ENCODE peak calls at places on chromosomes 13 and 19, in four cellular contexts. One of them, this sample, is unnamed. For H3K27me3, the result is how much of the 10 kb centered on the place peaks cover.

GRCh38 chr19:38932425-38933179 is 1.9 kb downstream of the MRPS12 start:
- DNase-seq in body of pancreas: peak
- DNase-seq in CD8-positive, alpha-beta T cell: no peak
- DNase-seq in upper lobe of left lung: no peak
- DNase-seq in this sample: peak

GRCh38 chr19:52343548-52343947 is 7.5 kb downstream of the ZNF610 start:
- DNase-seq in body of pancreas: peak
- DNase-seq in CD8-positive, alpha-beta T cell: peak
- DNase-seq in upper lobe of left lung: peak
- DNase-seq in this sample: peak

GRCh38 chr13:114135731-114136171 is 3.3 kb upstream of the RASA3 start:
- DNase-seq in body of pancreas: no peak
- DNase-seq in CD8-positive, alpha-beta T cell: peak
- DNase-seq in upper lobe of left lung: no peak
- DNase-seq in this sample: no peak

GRCh38 chr19:19418548-19419260 is 13.2 kb downstream of the GATAD2A start:
- DNase-seq in body of pancreas: no peak
- DNase-seq in CD8-positive, alpha-beta T cell: no peak
- DNase-seq in upper lobe of left lung: no peak
- DNase-seq in this sample: no peak

GRCh38 chr13:34675626-34676025 is 266.4 kb upstream of the NBEA start:
- DNase-seq in body of pancreas: no peak
- DNase-seq in CD8-positive, alpha-beta T cell: no peak
- DNase-seq in upper lobe of left lung: no peak
- DNase-seq in this sample: no peak

GRCh38 chr19:40674291-40674690 is 16.2 kb downstream of the NUMBL start:
- DNase-seq in body of pancreas: no peak
- DNase-seq in CD8-positive, alpha-beta T cell: no peak
- DNase-seq in upper lobe of left lung: peak
- DNase-seq in this sample: no peak

GRCh38 chr13:43573787-43574562 is 212.8 kb downstream of the ENOX1 start:
- DNase-seq in body of pancreas: no peak
- DNase-seq in CD8-positive, alpha-beta T cell: no peak
- DNase-seq in upper lobe of left lung: no peak
- DNase-seq in this sample: no peak

GRCh38 chr19:46631481-46631880 is 4.5 kb downstream of the GNG8 start:
- DNase-seq in body of pancreas: no peak
- DNase-seq in CD8-positive, alpha-beta T cell: no peak
- DNase-seq in upper lobe of left lung: no peak
- DNase-seq in this sample: no peak

GRCh38 chr19:18160792-18161690 is 8.1 kb downstream of the PIK3R2 start:
- DNase-seq in body of pancreas: peak
- DNase-seq in CD8-positive, alpha-beta T cell: peak
- DNase-seq in upper lobe of left lung: peak
- DNase-seq in this sample: peak

GRCh38 chr19:39946532-39946931 is 12.1 kb upstream of the FCGBP start:
- DNase-seq in body of pancreas: no peak
- DNase-seq in CD8-positive, alpha-beta T cell: no peak
- DNase-seq in upper lobe of left lung: peak
- DNase-seq in this sample: no peak

DNA sequence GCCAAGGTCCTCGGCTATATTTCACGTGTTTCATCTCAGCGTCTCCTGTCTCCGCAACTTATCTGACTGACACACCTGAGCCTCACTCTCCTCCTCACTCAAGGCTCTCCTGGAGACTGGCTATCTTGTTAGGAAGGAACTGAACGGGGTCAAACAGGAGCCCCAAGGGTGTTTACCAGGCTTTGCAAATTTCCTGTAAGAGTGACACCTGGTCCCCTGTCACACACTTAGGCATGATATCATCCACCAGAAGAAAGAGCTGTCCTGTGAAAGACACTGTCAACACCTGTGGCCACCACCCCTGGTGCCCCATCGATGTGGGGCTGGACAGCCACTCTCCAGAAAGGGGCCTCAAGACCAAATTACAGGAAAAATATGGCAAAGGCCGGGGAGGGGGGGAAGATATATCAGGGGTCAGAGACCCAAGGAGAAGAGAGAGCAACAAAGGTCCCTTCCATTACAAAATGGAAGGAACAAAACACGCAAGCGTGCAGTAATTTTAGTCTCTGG is 2.9 kb downstream of the CD70 start:
- DNase-seq in body of pancreas: no peak
- DNase-seq in CD8-positive, alpha-beta T cell: no peak
- DNase-seq in upper lobe of left lung: no peak
- DNase-seq in this sample: no peak
- H3K27me3 ChIP-seq in body of pancreas: under half
- H3K27me3 ChIP-seq in CD8-positive, alpha-beta T cell: under half
- H3K27me3 ChIP-seq in upper lobe of left lung: under half
- H3K27me3 ChIP-seq in this sample: under half

GRCh38 chr19:16281743-16282142 is 42.9 kb upstream of the KLF2 start:
- DNase-seq in body of pancreas: no peak
- DNase-seq in CD8-positive, alpha-beta T cell: no peak
- DNase-seq in upper lobe of left lung: no peak
- DNase-seq in this sample: no peak
- H3K27ac ChIP-seq in body of pancreas: no peak
- H3K27ac ChIP-seq in CD8-positive, alpha-beta T cell: no peak
- H3K27ac ChIP-seq in upper lobe of left lung: peak
- H3K27ac ChIP-seq in this sample: no peak

GRCh38 chr19:13026478-13026999 is 31.3 kb downstream of the NFIX start:
- DNase-seq in body of pancreas: peak
- DNase-seq in CD8-positive, alpha-beta T cell: no peak
- DNase-seq in upper lobe of left lung: no peak
- DNase-seq in this sample: no peak
- H3K4me3 ChIP-seq in body of pancreas: no peak
- H3K4me3 ChIP-seq in CD8-positive, alpha-beta T cell: no peak
- H3K4me3 ChIP-seq in upper lobe of left lung: peak
- H3K4me3 ChIP-seq in this sample: peak

DNA sequence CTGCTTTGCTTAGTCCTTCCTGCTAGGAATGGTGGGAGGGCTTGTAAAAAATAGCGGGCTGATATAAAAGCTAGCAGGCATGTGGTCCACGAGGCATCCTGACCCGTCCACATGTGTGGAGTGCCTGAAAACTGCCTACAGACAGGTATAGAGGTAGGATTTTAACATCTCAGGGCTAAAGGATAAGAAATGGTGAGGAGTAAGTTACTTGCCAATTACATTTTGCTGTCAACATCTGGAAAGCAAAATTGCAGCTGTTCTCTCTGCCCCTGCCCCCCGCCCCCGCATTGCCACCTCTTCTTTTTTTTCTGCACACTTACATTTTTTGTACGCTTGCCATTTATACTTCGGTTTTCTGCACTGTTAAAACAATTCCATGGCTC is 21.0 kb downstream of the NFIX start:
- DNase-seq in body of pancreas: no peak
- DNase-seq in CD8-positive, alpha-beta T cell: no peak
- DNase-seq in upper lobe of left lung: no peak
- DNase-seq in this sample: no peak
- H3K27me3 ChIP-seq in body of pancreas: under half
- H3K27me3 ChIP-seq in CD8-positive, alpha-beta T cell: under half
- H3K27me3 ChIP-seq in upper lobe of left lung: under half
- H3K27me3 ChIP-seq in this sample: under half

GRCh38 chr19:1222394-1222793 is 15.4 kb downstream of the CBARP start:
- DNase-seq in body of pancreas: no peak
- DNase-seq in CD8-positive, alpha-beta T cell: no peak
- DNase-seq in upper lobe of left lung: no peak
- DNase-seq in this sample: no peak

GRCh38 chr19:1223018-1223855 is 14.6 kb downstream of the CBARP start:
- DNase-seq in body of pancreas: peak
- DNase-seq in CD8-positive, alpha-beta T cell: peak
- DNase-seq in upper lobe of left lung: no peak
- DNase-seq in this sample: peak

GRCh38 chr19:1221141-1221903 is 15.7 kb downstream of the STK11 start:
- DNase-seq in body of pancreas: peak
- DNase-seq in CD8-positive, alpha-beta T cell: no peak
- DNase-seq in upper lobe of left lung: peak
- DNase-seq in this sample: peak

GRCh38 chr19:1220452-1221037 is 15.0 kb downstream of the STK11 start:
- DNase-seq in body of pancreas: no peak
- DNase-seq in CD8-positive, alpha-beta T cell: no peak
- DNase-seq in upper lobe of left lung: no peak
- DNase-seq in this sample: no peak

GRCh38 chr19:1221904-1222255 is 15.9 kb downstream of the CBARP start:
- DNase-seq in body of pancreas: no peak
- DNase-seq in CD8-positive, alpha-beta T cell: no peak
- DNase-seq in upper lobe of left lung: no peak
- DNase-seq in this sample: no peak
- H3K27ac ChIP-seq in body of pancreas: no peak
- H3K27ac ChIP-seq in CD8-positive, alpha-beta T cell: no peak
- H3K27ac ChIP-seq in upper lobe of left lung: peak
- H3K27ac ChIP-seq in this sample: no peak

GRCh38 chr19:15072930-15073647 is 8.9 kb upstream of the OR1I1 start:
- DNase-seq in body of pancreas: no peak
- DNase-seq in CD8-positive, alpha-beta T cell: no peak
- DNase-seq in upper lobe of left lung: no peak
- DNase-seq in this sample: no peak
- H3K4me3 ChIP-seq in body of pancreas: no peak
- H3K4me3 ChIP-seq in CD8-positive, alpha-beta T cell: no peak
- H3K4me3 ChIP-seq in upper lobe of left lung: no peak
- H3K4me3 ChIP-seq in this sample: no peak

DNA sequence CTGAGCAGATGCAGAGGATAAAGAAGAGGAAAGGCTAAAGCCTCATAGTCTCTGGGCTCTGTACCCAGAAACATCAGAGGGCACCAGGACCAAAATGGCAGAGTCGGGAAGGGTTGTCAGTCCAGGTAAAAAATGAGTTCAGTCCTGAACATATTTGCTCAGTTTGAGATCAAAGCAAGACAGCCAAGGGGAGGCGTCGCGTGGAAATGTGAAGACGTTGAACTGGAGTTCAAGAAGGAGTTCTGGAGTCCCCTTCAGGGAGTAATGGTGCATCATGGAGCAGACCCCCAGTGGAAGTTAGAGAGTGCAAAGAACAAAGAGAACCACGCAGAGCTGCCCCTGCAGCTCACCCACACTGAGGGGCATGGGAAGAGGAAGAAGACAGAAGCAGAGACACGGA is 4.8 kb downstream of the COL4A1 start:
- DNase-seq in body of pancreas: no peak
- DNase-seq in CD8-positive, alpha-beta T cell: no peak
- DNase-seq in upper lobe of left lung: no peak
- DNase-seq in this sample: peak
- H3K27me3 ChIP-seq in body of pancreas: under half
- H3K27me3 ChIP-seq in CD8-positive, alpha-beta T cell: under half
- H3K27me3 ChIP-seq in upper lobe of left lung: under half
- H3K27me3 ChIP-seq in this sample: under half